ENCODE peak calls at places on chromosomes 1 and 21, in ten cellular contexts. F is dorsolateral prefrontal cortex, C is ovary, M is astrocyte of the spinal cord, L is right atrium auricular region, I is uterus, O is A549, S is heart right ventricle, V is sigmoid colon, Y is BJ. R is an unnamed sample.

GRCh38 chr1:191993549-191993948 is 164.7 kb upstream of the RGS18 start:
- DNase-seq in L (no peak), I (no peak), F (no peak), M (peak), S (no peak), C (no peak), V (no peak), O (no peak), Y (no peak), R (peak)

GRCh38 chr1:91026777-91027176 is 4.9 kb upstream of the ZNF644 start:
- DNase-seq in Y (no peak), C (no peak), S (no peak), M (no peak), L (no peak), I (no peak), O (no peak), V (no peak), F (no peak), R (peak)

GRCh38 chr1:221741364-221741970 is 422 bp downstream of the DUSP10 start:
- DNase-seq in O (peak), V (peak), F (no peak), L (no peak), C (peak), S (peak), I (peak), M (no peak), Y (no peak), R (peak)

GRCh38 chr1:6495041-6495441 is 3.6 kb upstream of the PLEKHG5 start:
- DNase-seq in O (no peak), C (no peak), I (no peak), S (no peak), V (no peak), M (no peak), F (no peak), Y (no peak), L (no peak), R (no peak)

GRCh38 chr1:162023547-162024501 is at the start of gene OLFML2B:
- DNase-seq in C (no peak), S (peak), V (peak), Y (peak), F (no peak), M (peak), I (peak), O (peak), L (no peak), R (peak)

GRCh38 chr21:29347274-29347681 is 48.6 kb downstream of the BACH1 start:
- DNase-seq in O (no peak), Y (no peak), C (no peak), V (no peak), I (no peak), S (no peak), M (no peak), L (no peak), F (no peak), R (peak)

GRCh38 chr1:211114446-211114845 is 19.5 kb downstream of the KCNH1 start:
- DNase-seq in I (no peak), C (no peak), Y (no peak), F (no peak), M (no peak), S (no peak), V (no peak), O (no peak), L (no peak), R (no peak)

GRCh38 chr1:41803656-41804055 is 115.1 kb downstream of the HIVEP3 start:
- DNase-seq in O (no peak), Y (no peak), L (no peak), V (no peak), F (no peak), S (no peak), I (no peak), C (no peak), M (no peak), R (no peak)

DNA sequence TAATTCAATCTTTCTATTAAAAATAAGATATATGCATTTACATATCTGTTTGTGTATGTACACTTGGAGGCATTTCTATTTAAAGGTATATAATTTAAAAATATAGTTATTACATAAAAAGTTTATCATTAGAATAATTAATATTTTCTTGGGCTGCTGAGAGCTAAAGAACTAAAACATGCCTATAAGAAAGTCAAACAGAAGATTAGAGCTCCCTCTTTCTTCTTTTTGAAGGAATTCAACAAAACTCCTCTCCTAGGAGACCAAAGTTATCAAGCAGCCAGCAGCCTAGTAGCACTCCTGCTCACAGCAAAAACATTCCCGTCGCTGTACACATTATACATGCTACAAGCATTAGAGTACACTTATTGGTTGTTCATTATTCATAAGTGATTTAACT is 216.5 kb downstream of the VAV3 start:
- DNase-seq in O (peak), S (no peak), Y (no peak), L (no peak), I (no peak), V (no peak), C (no peak), M (peak), F (no peak), R (peak)
- TF ChIP-seq CTCF in O (peak), S (no peak), Y (peak), L (no peak), I (peak), V (peak), C (no peak), M (peak), F (peak), R (no peak)

DNA sequence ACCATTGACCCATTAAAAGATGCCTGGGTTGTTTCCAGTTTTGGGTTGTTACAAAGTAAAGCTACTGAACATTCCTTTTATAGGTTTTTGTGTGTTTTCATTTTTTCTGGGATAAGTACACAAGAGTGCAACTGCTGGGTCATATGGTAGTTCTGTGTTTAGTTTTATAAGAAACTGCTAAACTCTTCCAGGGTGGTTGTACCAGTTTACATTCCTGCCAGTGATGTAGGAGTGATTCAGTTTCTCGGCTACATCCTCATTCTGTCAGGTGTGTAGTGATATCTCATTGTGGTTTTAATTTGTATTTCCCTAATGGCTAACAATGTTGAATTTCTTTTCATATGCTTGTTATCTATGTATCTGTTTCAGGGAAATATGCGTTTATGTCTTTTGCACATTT is 58.5 kb upstream of the DNAJC6 start:
- DNase-seq in I (no peak), S (no peak), F (no peak), C (no peak), M (no peak), Y (no peak), O (no peak), L (no peak), V (no peak), R (no peak)
- H3K4me3 ChIP-seq in I (no peak), S (no peak), F (no peak), C (no peak), M (no peak), Y (no peak), O (no peak), L (no peak), V (no peak), R (no peak)

GRCh38 chr1:218546314-218546713 is 201.2 kb downstream of the TGFB2 start:
- DNase-seq in V (no peak), O (no peak), M (peak), S (no peak), C (no peak), Y (no peak), L (no peak), F (no peak), I (no peak), R (peak)
- TF ChIP-seq CTCF in V (no peak), O (no peak), M (peak), S (no peak), C (no peak), Y (peak), L (no peak), F (no peak), I (no peak), R (peak)

GRCh38 chr1:53145619-53145941 is 3.1 kb upstream of the SLC1A7 start:
- DNase-seq in I (no peak), M (no peak), V (no peak), L (no peak), C (no peak), F (no peak), O (no peak), Y (no peak), S (no peak), R (no peak)
- H3K4me3 ChIP-seq in I (no peak), M (no peak), V (no peak), L (no peak), C (no peak), F (no peak), O (no peak), Y (no peak), S (no peak), R (no peak)